ENCODE peak calls at places on chromosomes 2 and 18, in nine cellular contexts. R is body of pancreas, S is Peyer's patch, V is WERI-Rb-1, T is H9, K is OCI-LY7, B is psoas muscle, C is glutamatergic neuron, Z is AG10803. N is an unnamed sample.

GRCh38 chr2:10481666-10482157 is 33.6 kb upstream of the ODC1 start:
- DNase-seq in R (no peak), S (no peak), V (no peak), T (no peak), K (no peak), B (no peak), C (no peak), Z (no peak), N (no peak)

GRCh38 chr2:165499131-165499530 is 29.6 kb downstream of the CSRNP3 start:
- DNase-seq in R (no peak), S (no peak), V (no peak), T (no peak), K (no peak), B (no peak), C (no peak), Z (no peak), N (no peak)

GRCh38 chr2:116162395-116162794 is 1652.1 kb upstream of the DDX18 start:
- DNase-seq in R (no peak), S (no peak), V (no peak), T (no peak), K (no peak), B (no peak), C (no peak), Z (no peak), N (no peak)

GRCh38 chr2:182866461-182867369 is at the start of gene FRZB:
- DNase-seq in R (peak), S (peak), V (peak), T (peak), K (no peak), B (peak), C (peak), Z (peak), N (peak)

GRCh38 chr18:10690376-10690775 is 164.5 kb downstream of the NAPG start:
- DNase-seq in R (no peak), S (no peak), V (no peak), T (no peak), K (no peak), B (no peak), C (no peak), Z (no peak), N (no peak)

GRCh38 chr2:37984589-37984988 is 59.5 kb downstream of the RMDN2 start:
- DNase-seq in R (no peak), S (no peak), V (no peak), T (no peak), K (no peak), B (no peak), C (no peak), Z (peak), N (no peak)

GRCh38 chr18:62198259-62198658 is 11.2 kb downstream of the RELCH start:
- DNase-seq in R (no peak), S (no peak), V (no peak), T (no peak), K (no peak), B (no peak), C (no peak), Z (peak), N (no peak)

GRCh38 chr2:37843554-37843953 is 81.5 kb upstream of the RMDN2 start:
- DNase-seq in R (no peak), S (no peak), V (no peak), T (no peak), K (no peak), B (no peak), C (no peak), Z (peak), N (no peak)

GRCh38 chr18:74899554-74899953 is 301.9 kb downstream of the ZNF407 start:
- DNase-seq in R (peak), S (no peak), V (no peak), T (no peak), K (no peak), B (peak), C (no peak), Z (no peak), N (no peak)

GRCh38 chr18:2891526-2892431 is 45.0 kb downstream of the EMILIN2 start:
- DNase-seq in R (no peak), S (no peak), V (no peak), T (no peak), K (no peak), B (no peak), C (no peak), Z (no peak), N (no peak)

GRCh38 chr2:28394331-28394877 is 1.7 kb downstream of the FOSL2 start:
- DNase-seq in R (peak), S (no peak), V (no peak), T (no peak), K (no peak), B (peak), C (no peak), Z (peak), N (no peak)

GRCh38 chr2:72389447-72389846 is 241.8 kb upstream of the CYP26B1 start:
- DNase-seq in R (no peak), S (no peak), V (no peak), T (no peak), K (no peak), B (no peak), C (no peak), Z (no peak), N (no peak)

GRCh38 chr2:212712466-212712865 is 173.9 kb upstream of the ERBB4 start:
- DNase-seq in R (no peak), S (no peak), V (no peak), T (no peak), K (no peak), B (no peak), C (no peak), Z (peak), N (no peak)

GRCh38 chr2:109470121-109470921 is 143.4 kb downstream of the SEPTIN10 start:
- DNase-seq in R (no peak), S (no peak), V (no peak), T (no peak), K (peak), B (no peak), C (no peak), Z (peak), N (no peak)

GRCh38 chr2:71882949-71883472 is 264.7 kb downstream of the CYP26B1 start:
- DNase-seq in R (peak), S (peak), V (no peak), T (peak), K (no peak), B (peak), C (no peak), Z (peak), N (no peak)

GRCh38 chr2:169736902-169737301 is 3.3 kb downstream of the KLHL23 start:
- DNase-seq in R (no peak), S (no peak), V (no peak), T (no peak), K (no peak), B (no peak), C (no peak), Z (no peak), N (no peak)

GRCh38 chr18:11676867-11677266 is 12.2 kb upstream of the GNAL start:
- DNase-seq in R (no peak), S (peak), V (no peak), T (peak), K (no peak), B (no peak), C (no peak), Z (no peak), N (no peak)

GRCh38 chr2:173239644-173240043 is 115.0 kb upstream of the CDCA7 start:
- DNase-seq in R (no peak), S (no peak), V (no peak), T (no peak), K (no peak), B (no peak), C (no peak), Z (no peak), N (no peak)

GRCh38 chr2:103868394-103868793 is 985.5 kb upstream of the POU3F3 start:
- DNase-seq in R (no peak), S (no peak), V (no peak), T (no peak), K (no peak), B (no peak), C (no peak), Z (no peak), N (no peak)

GRCh38 chr18:22207022-22207758 is 37.8 kb downstream of the GATA6 start:
- DNase-seq in R (no peak), S (no peak), V (no peak), T (no peak), K (no peak), B (no peak), C (no peak), Z (peak), N (no peak)

GRCh38 chr18:34031810-34032209 is 192.9 kb downstream of the NOL4 start:
- DNase-seq in R (peak), S (no peak), V (no peak), T (peak), K (no peak), B (no peak), C (no peak), Z (no peak), N (no peak)

GRCh38 chr2:113060396-113060795 is 1.4 kb downstream of the IL36RN start:
- DNase-seq in R (no peak), S (no peak), V (no peak), T (no peak), K (no peak), B (no peak), C (no peak), Z (peak), N (no peak)

DNA sequence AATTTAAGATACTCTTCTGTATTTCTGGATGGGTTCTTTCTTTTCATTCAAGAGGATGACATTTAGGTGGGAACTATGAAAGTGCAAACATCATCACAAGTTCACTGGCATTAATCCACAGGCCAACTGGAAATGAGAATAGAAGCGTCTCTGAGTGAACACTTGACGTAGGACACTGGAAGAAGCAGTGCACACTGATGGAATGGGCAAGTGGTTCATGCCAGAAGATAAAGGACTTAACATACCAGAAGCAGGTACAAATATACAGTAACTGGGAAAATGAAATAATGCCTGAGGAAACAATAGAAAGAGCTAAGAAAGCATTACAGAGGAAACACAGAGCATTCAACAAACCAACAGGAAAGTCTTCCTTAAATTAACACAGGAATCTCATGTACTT is 120.9 kb upstream of the CCDC195 start:
- DNase-seq in R (no peak), S (no peak), V (no peak), T (no peak), K (no peak), B (no peak), C (no peak), Z (no peak), N (no peak)
- TF ChIP-seq CTCF in R (no peak), S (no peak), V (no peak), T (no peak), K (no peak), B (no peak), C (no peak), Z (no peak), N (no peak)

GRCh38 chr2:61906187-61906470 is 655 bp downstream of the COMMD1 start:
- DNase-seq in R (no peak), S (no peak), V (peak), T (no peak), K (no peak), B (no peak), C (no peak), Z (no peak), N (no peak)

GRCh38 chr2:61911510-61911909 is 6.0 kb downstream of the COMMD1 start:
- DNase-seq in R (no peak), S (no peak), V (peak), T (no peak), K (peak), B (no peak), C (no peak), Z (no peak), N (no peak)

GRCh38 chr2:61910603-61911002 is 5.1 kb downstream of the COMMD1 start:
- DNase-seq in R (peak), S (no peak), V (no peak), T (no peak), K (peak), B (no peak), C (no peak), Z (no peak), N (no peak)

GRCh38 chr2:61900246-61900645 is 5.2 kb upstream of the COMMD1 start:
- DNase-seq in R (no peak), S (no peak), V (no peak), T (no peak), K (no peak), B (no peak), C (no peak), Z (no peak), N (no peak)

DNA sequence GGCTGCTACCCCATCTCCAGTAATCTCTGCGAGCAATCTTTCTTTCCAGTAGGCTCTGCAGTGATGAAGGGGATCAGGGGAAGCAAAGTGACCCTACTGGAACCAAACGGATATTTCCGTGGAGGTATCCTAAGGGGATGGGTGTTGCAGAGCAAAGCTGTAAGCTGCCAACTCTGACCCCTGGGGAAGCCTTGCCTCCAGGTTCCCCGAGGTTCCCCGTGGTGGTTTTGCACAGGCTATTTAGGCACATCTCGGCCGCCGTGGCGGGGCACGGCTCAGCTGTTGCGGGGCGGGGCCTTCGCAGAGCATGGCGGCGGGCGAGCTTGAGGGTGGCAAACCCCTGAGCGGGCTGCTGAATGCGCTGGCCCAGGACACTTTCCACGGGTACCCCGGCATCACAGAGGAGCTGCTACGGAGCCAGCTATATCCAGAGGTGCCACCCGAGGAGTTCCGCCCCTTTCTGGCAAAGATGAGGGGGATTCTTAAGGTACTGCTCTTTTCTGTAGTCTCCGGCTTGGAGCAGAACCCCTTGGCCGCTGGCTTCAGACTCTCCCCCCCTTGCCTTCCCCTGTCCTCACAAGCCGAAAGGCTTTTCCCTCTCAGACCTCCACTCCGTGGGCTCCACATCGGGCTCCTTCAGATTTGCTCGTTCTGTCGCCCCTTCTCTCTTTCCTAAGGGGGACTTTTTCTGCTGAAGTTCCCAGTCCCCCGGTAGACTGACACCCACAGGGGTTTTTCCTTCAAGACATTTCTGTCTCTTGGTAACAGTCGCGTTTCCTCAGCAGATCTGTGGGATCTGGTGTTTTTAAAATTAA is at the start of gene COMMD1:
- DNase-seq in R (peak), S (peak), V (peak), T (peak), K (peak), B (peak), C (peak), Z (peak), N (no peak)
- TF ChIP-seq CTCF in R (no peak), S (no peak), V (no peak), T (no peak), K (peak), B (no peak), C (no peak), Z (no peak), N (no peak)

DNA sequence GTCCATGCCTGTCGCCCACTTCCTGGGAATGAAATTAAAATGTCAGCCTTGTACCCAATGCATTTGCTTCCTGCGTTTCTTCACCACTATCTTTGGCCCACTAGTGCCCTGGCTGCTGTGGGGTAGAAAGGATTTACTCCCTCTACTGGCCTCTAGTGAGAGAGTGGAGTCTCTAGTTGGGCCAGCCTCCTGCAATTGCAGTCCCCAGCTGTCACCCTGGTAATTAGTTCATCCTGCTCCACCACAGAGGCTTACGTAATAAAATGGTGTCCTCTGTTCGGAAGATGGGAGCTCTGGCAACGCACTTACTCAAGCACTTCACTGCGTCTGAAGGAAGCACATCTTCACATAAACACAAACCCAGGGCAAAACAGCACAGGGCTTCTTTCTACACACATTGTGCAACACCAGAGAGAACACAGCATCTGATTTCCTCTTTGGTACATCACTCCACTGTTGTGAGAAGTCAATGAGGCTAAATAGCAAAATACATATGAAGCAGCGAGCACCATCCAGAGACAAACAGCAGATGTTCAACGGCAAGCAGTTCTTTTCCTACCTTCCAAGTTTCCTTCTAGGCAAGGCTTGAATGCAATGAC is 274.6 kb downstream of the LRATD1 start:
- DNase-seq in R (no peak), S (peak), V (peak), T (peak), K (peak), B (no peak), C (no peak), Z (peak), N (no peak)
- TF ChIP-seq CTCF in R (no peak), S (no peak), V (peak), T (peak), K (peak), B (no peak), C (no peak), Z (peak), N (no peak)

GRCh38 chr2:120675460-120676130 is 60.1 kb upstream of the GLI2 start:
- DNase-seq in R (peak), S (peak), V (no peak), T (peak), K (peak), B (peak), C (peak), Z (peak), N (no peak)
- TF ChIP-seq CTCF in R (peak), S (peak), V (no peak), T (peak), K (peak), B (peak), C (peak), Z (peak), N (peak)

DNA sequence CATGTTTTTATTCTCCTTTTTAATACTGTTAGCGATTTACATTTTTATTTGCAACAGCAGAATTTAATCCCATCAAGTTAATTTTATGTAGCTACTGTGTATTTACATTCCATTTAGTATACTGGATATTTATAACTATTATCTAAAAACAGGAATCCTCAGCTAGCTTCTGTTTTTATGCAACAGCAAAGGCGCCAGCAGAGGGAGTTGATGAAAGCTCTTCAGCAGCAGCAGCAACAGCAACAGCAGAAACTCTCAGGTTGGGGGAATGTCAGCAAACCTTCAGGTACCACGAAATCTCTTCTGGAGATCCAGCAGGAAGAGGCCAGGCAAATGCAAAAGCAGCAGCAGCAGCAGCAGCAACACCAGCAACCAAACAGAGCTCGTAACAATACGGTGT is 26.2 kb upstream of the SNORC start:
- DNase-seq in R (no peak), S (no peak), V (no peak), T (no peak), K (peak), B (no peak), C (no peak), Z (no peak), N (no peak)
- TF ChIP-seq CTCF in R (no peak), S (no peak), V (no peak), T (peak), K (peak), B (no peak), C (peak), Z (peak), N (peak)

GRCh38 chr2:180705551-180705950 is 274.9 kb upstream of the UBE2E3 start:
- DNase-seq in R (no peak), S (no peak), V (no peak), T (no peak), K (no peak), B (no peak), C (no peak), Z (no peak), N (no peak)

GRCh38 chr2:180707867-180708205 is 272.6 kb upstream of the UBE2E3 start:
- DNase-seq in R (peak), S (peak), V (peak), T (no peak), K (no peak), B (no peak), C (no peak), Z (peak), N (peak)

GRCh38 chr2:180706694-180707093 is 273.7 kb upstream of the UBE2E3 start:
- DNase-seq in R (no peak), S (no peak), V (no peak), T (no peak), K (no peak), B (no peak), C (no peak), Z (peak), N (no peak)

GRCh38 chr2:180705122-180705521 is 275.3 kb upstream of the UBE2E3 start:
- DNase-seq in R (no peak), S (no peak), V (no peak), T (no peak), K (no peak), B (no peak), C (no peak), Z (peak), N (no peak)

DNA sequence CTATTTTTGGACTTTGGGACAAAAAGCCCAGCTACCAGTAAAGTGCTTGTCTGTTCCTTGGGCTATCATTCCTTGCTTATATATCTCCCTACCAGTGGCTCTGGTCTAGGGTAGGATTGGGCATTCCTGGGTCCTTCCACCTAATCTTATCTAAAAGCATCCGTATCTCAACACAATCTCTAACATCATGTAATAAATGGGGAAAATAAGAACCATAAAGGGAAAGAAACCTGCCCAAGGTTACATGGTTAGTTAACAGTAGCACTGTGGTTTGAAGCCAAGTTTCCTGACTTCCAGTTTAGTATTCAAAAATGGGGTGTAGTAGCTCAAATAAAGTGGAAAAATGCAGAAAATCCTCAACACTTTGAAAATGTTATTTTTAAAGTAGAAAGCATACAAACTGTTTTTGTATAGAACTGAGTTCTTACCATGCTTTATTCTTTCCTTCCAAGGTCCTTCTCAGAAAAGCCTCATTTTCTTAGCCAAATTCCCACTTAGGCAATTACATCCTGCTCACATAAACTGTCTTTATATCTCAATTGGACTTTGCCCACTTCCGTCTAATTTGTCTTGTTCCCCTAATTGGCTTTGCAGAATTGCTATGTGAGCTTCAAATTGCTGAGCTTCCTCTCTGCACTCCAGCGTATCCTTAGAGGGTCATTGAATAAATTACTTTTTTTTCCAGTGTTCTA is 273.1 kb upstream of the UBE2E3 start:
- DNase-seq in R (no peak), S (no peak), V (no peak), T (no peak), K (no peak), B (no peak), C (no peak), Z (no peak), N (no peak)
- TF ChIP-seq CTCF in R (no peak), S (no peak), V (no peak), T (no peak), K (no peak), B (no peak), C (no peak), Z (no peak), N (no peak)